ENCODE peak calls at places on chromosomes 3 and 15, in ten cellular contexts. One of them, this sample, is unnamed.

GRCh38 chr3:187713504-187713903 is 11.1 kb upstream of the RTP2 start:
- DNase-seq in stomach: no peak
- DNase-seq in uterus: no peak
- DNase-seq in sigmoid colon: no peak
- DNase-seq in suprapubic skin: no peak
- DNase-seq in adrenal gland: no peak
- DNase-seq in right lobe of liver: no peak
- DNase-seq in thyroid gland: no peak
- DNase-seq in IMR-90: peak; percentile 54
- DNase-seq in upper lobe of left lung: no peak
- DNase-seq in this sample: no peak

GRCh38 chr15:80473574-80474223 is 69.5 kb downstream of the ARNT2 start:
- DNase-seq in thyroid gland: no peak
- DNase-seq in sigmoid colon: no peak
- DNase-seq in upper lobe of left lung: no peak
- DNase-seq in uterus: no peak
- DNase-seq in stomach: no peak
- DNase-seq in adrenal gland: no peak
- DNase-seq in right lobe of liver: no peak
- DNase-seq in suprapubic skin: no peak
- DNase-seq in IMR-90: no peak
- DNase-seq in this sample: no peak

GRCh38 chr3:12541625-12542024 is 3.7 kb downstream of the MKRN2OS start:
- DNase-seq in sigmoid colon: no peak
- DNase-seq in right lobe of liver: peak; percentile 32
- DNase-seq in suprapubic skin: no peak
- DNase-seq in upper lobe of left lung: no peak
- DNase-seq in stomach: no peak
- DNase-seq in uterus: no peak
- DNase-seq in thyroid gland: peak; percentile 39
- DNase-seq in adrenal gland: no peak
- DNase-seq in IMR-90: no peak
- DNase-seq in this sample: no peak

GRCh38 chr3:150363420-150363819 is 44.7 kb upstream of the TSC22D2 start:
- DNase-seq in sigmoid colon: no peak
- DNase-seq in adrenal gland: no peak
- DNase-seq in uterus: no peak
- DNase-seq in upper lobe of left lung: no peak
- DNase-seq in IMR-90: no peak
- DNase-seq in thyroid gland: no peak
- DNase-seq in suprapubic skin: no peak
- DNase-seq in stomach: no peak
- DNase-seq in right lobe of liver: no peak
- DNase-seq in this sample: no peak

GRCh38 chr3:33717616-33717865 is 513 bp downstream of the CLASP2 start:
- DNase-seq in uterus: peak; percentile 54
- DNase-seq in thyroid gland: no peak
- DNase-seq in sigmoid colon: peak; percentile 84
- DNase-seq in right lobe of liver: peak; percentile 83
- DNase-seq in suprapubic skin: no peak
- DNase-seq in upper lobe of left lung: peak; percentile 78
- DNase-seq in stomach: peak; percentile 75
- DNase-seq in adrenal gland: no peak
- DNase-seq in IMR-90: peak; percentile 48
- DNase-seq in this sample: peak; percentile 79

GRCh38 chr3:115836944-115837343 is 213.6 kb downstream of the GAP43 start:
- DNase-seq in upper lobe of left lung: no peak
- DNase-seq in IMR-90: peak; percentile 34
- DNase-seq in sigmoid colon: no peak
- DNase-seq in uterus: no peak
- DNase-seq in suprapubic skin: no peak
- DNase-seq in thyroid gland: no peak
- DNase-seq in adrenal gland: no peak
- DNase-seq in right lobe of liver: no peak
- DNase-seq in stomach: no peak
- DNase-seq in this sample: no peak

GRCh38 chr15:59965741-59966140 is 38.4 kb upstream of the FOXB1 start:
- DNase-seq in stomach: no peak
- DNase-seq in sigmoid colon: no peak
- DNase-seq in suprapubic skin: no peak
- DNase-seq in upper lobe of left lung: no peak
- DNase-seq in right lobe of liver: no peak
- DNase-seq in thyroid gland: no peak
- DNase-seq in IMR-90: no peak
- DNase-seq in uterus: no peak
- DNase-seq in adrenal gland: no peak
- DNase-seq in this sample: no peak

GRCh38 chr3:126982125-126982521 is 792 bp upstream of the PLXNA1 start:
- DNase-seq in suprapubic skin: no peak
- DNase-seq in upper lobe of left lung: no peak
- DNase-seq in right lobe of liver: peak; percentile 52
- DNase-seq in adrenal gland: peak; percentile 41
- DNase-seq in stomach: no peak
- DNase-seq in IMR-90: peak; percentile 27
- DNase-seq in uterus: no peak
- DNase-seq in sigmoid colon: no peak
- DNase-seq in thyroid gland: no peak
- DNase-seq in this sample: no peak

GRCh38 chr3:25153561-25153960 is 274.5 kb upstream of the RARB start:
- DNase-seq in thyroid gland: no peak
- DNase-seq in adrenal gland: no peak
- DNase-seq in sigmoid colon: no peak
- DNase-seq in upper lobe of left lung: no peak
- DNase-seq in stomach: no peak
- DNase-seq in IMR-90: no peak
- DNase-seq in suprapubic skin: no peak
- DNase-seq in right lobe of liver: no peak
- DNase-seq in uterus: no peak
- DNase-seq in this sample: no peak

GRCh38 chr3:111314146-111314873 is 227.7 kb upstream of the CD96 start:
- DNase-seq in upper lobe of left lung: peak; percentile 43
- DNase-seq in suprapubic skin: no peak
- DNase-seq in adrenal gland: no peak
- DNase-seq in uterus: no peak
- DNase-seq in IMR-90: no peak
- DNase-seq in thyroid gland: peak; percentile 26
- DNase-seq in sigmoid colon: no peak
- DNase-seq in right lobe of liver: peak; percentile 29
- DNase-seq in stomach: peak; percentile 48
- DNase-seq in this sample: no peak

GRCh38 chr15:63109498-63110290 is 12.0 kb upstream of the LACTB start:
- DNase-seq in sigmoid colon: no peak
- DNase-seq in thyroid gland: no peak
- DNase-seq in adrenal gland: no peak
- DNase-seq in suprapubic skin: no peak
- DNase-seq in IMR-90: peak; percentile 73
- DNase-seq in upper lobe of left lung: no peak
- DNase-seq in uterus: no peak
- DNase-seq in stomach: no peak
- DNase-seq in right lobe of liver: no peak
- DNase-seq in this sample: no peak

GRCh38 chr3:174440741-174441587 is 418.2 kb upstream of the NAALADL2 start:
- DNase-seq in thyroid gland: peak; percentile 91
- DNase-seq in IMR-90: peak; percentile 92
- DNase-seq in suprapubic skin: peak; percentile 90
- DNase-seq in adrenal gland: peak; percentile 85
- DNase-seq in right lobe of liver: peak; percentile 82
- DNase-seq in stomach: peak; percentile 84
- DNase-seq in upper lobe of left lung: peak; percentile 82
- DNase-seq in uterus: peak; percentile 87
- DNase-seq in sigmoid colon: peak; percentile 94
- DNase-seq in this sample: peak; percentile 86

GRCh38 chr3:71389911-71390573 is 193.5 kb downstream of the FOXP1 start:
- DNase-seq in upper lobe of left lung: peak; percentile 77
- DNase-seq in uterus: peak; percentile 32
- DNase-seq in adrenal gland: no peak
- DNase-seq in suprapubic skin: no peak
- DNase-seq in thyroid gland: peak; percentile 60
- DNase-seq in sigmoid colon: peak; percentile 76
- DNase-seq in right lobe of liver: peak; percentile 53
- DNase-seq in IMR-90: peak; percentile 65
- DNase-seq in stomach: peak; percentile 74
- DNase-seq in this sample: peak; percentile 62

GRCh38 chr15:84937144-84937543 is 44.5 kb upstream of the PDE8A start:
- DNase-seq in stomach: no peak
- DNase-seq in uterus: no peak
- DNase-seq in thyroid gland: no peak
- DNase-seq in right lobe of liver: no peak
- DNase-seq in suprapubic skin: no peak
- DNase-seq in sigmoid colon: peak; percentile 9
- DNase-seq in IMR-90: peak; percentile 16
- DNase-seq in adrenal gland: no peak
- DNase-seq in upper lobe of left lung: no peak
- DNase-seq in this sample: no peak

GRCh38 chr3:159763466-159764210 is 225.0 kb upstream of the IL12A start:
- DNase-seq in adrenal gland: peak; percentile 43
- DNase-seq in stomach: peak; percentile 62
- DNase-seq in IMR-90: peak; percentile 84
- DNase-seq in upper lobe of left lung: peak; percentile 74
- DNase-seq in thyroid gland: peak; percentile 59
- DNase-seq in uterus: peak; percentile 85
- DNase-seq in suprapubic skin: peak; percentile 82
- DNase-seq in sigmoid colon: peak; percentile 90
- DNase-seq in right lobe of liver: peak; percentile 85
- DNase-seq in this sample: peak; percentile 88

GRCh38 chr15:40046721-40047412 is 7.9 kb upstream of the SRP14 start:
- DNase-seq in uterus: no peak
- DNase-seq in adrenal gland: peak; percentile 24
- DNase-seq in upper lobe of left lung: no peak
- DNase-seq in sigmoid colon: peak; percentile 40
- DNase-seq in thyroid gland: no peak
- DNase-seq in stomach: no peak
- DNase-seq in right lobe of liver: no peak
- DNase-seq in suprapubic skin: no peak
- DNase-seq in IMR-90: peak; percentile 84
- DNase-seq in this sample: peak; percentile 7

GRCh38 chr15:99014803-99015676 is 7.4 kb upstream of the PGPEP1L start:
- DNase-seq in uterus: peak; percentile 64
- DNase-seq in upper lobe of left lung: peak; percentile 81
- DNase-seq in sigmoid colon: peak; percentile 80
- DNase-seq in right lobe of liver: peak; percentile 64
- DNase-seq in thyroid gland: peak; percentile 84
- DNase-seq in IMR-90: peak; percentile 72
- DNase-seq in stomach: peak; percentile 80
- DNase-seq in suprapubic skin: no peak
- DNase-seq in adrenal gland: peak; percentile 76
- DNase-seq in this sample: peak; percentile 41

GRCh38 chr15:78929536-78930264 is 15.1 kb downstream of the CTSH start:
- DNase-seq in uterus: no peak
- DNase-seq in sigmoid colon: no peak
- DNase-seq in thyroid gland: no peak
- DNase-seq in upper lobe of left lung: no peak
- DNase-seq in suprapubic skin: no peak
- DNase-seq in IMR-90: no peak
- DNase-seq in right lobe of liver: no peak
- DNase-seq in stomach: no peak
- DNase-seq in adrenal gland: peak; percentile 30
- DNase-seq in this sample: no peak

GRCh38 chr15:38130739-38131498 is 121.7 kb upstream of the SPRED1 start:
- DNase-seq in adrenal gland: peak; percentile 80
- DNase-seq in uterus: peak; percentile 95
- DNase-seq in thyroid gland: peak; percentile 38
- DNase-seq in sigmoid colon: peak; percentile 95
- DNase-seq in stomach: peak; percentile 49
- DNase-seq in upper lobe of left lung: peak; percentile 72
- DNase-seq in suprapubic skin: peak; percentile 93
- DNase-seq in right lobe of liver: peak; percentile 39
- DNase-seq in IMR-90: peak; percentile 98
- DNase-seq in this sample: peak; percentile 76

GRCh38 chr3:108090701-108091497 is at the start of gene CD47:
- DNase-seq in upper lobe of left lung: peak; percentile 97
- DNase-seq in suprapubic skin: peak; percentile 97
- DNase-seq in right lobe of liver: peak; percentile 98
- DNase-seq in uterus: peak; percentile 89
- DNase-seq in stomach: peak; percentile 97
- DNase-seq in thyroid gland: peak; percentile 93
- DNase-seq in adrenal gland: peak; percentile 92
- DNase-seq in IMR-90: peak; percentile 87
- DNase-seq in sigmoid colon: peak; percentile 97
- DNase-seq in this sample: peak; percentile 96
- TF ChIP-seq POLR2A in upper lobe of left lung: no peak
- TF ChIP-seq POLR2A in suprapubic skin: peak; percentile 60
- TF ChIP-seq POLR2A in right lobe of liver: peak; percentile 83
- TF ChIP-seq POLR2A in uterus: peak; percentile 78
- TF ChIP-seq POLR2A in stomach: no peak
- TF ChIP-seq POLR2A in thyroid gland: peak; percentile 85
- TF ChIP-seq POLR2A in adrenal gland: peak; percentile 89
- TF ChIP-seq POLR2A in IMR-90: peak; percentile 84
- TF ChIP-seq POLR2A in sigmoid colon: no peak
- TF ChIP-seq POLR2A in this sample: peak; percentile 19

GRCh38 chr3:17742837-17743659 is 617 bp upstream of the TBC1D5 start:
- DNase-seq in sigmoid colon: no peak
- DNase-seq in adrenal gland: no peak
- DNase-seq in upper lobe of left lung: no peak
- DNase-seq in suprapubic skin: peak; percentile 97
- DNase-seq in thyroid gland: no peak
- DNase-seq in IMR-90: peak; percentile 98
- DNase-seq in stomach: peak; percentile 97
- DNase-seq in uterus: peak; percentile 95
- DNase-seq in right lobe of liver: no peak
- DNase-seq in this sample: no peak
- TF ChIP-seq POLR2A in sigmoid colon: no peak
- TF ChIP-seq POLR2A in adrenal gland: no peak
- TF ChIP-seq POLR2A in upper lobe of left lung: no peak
- TF ChIP-seq POLR2A in suprapubic skin: no peak
- TF ChIP-seq POLR2A in thyroid gland: no peak
- TF ChIP-seq POLR2A in IMR-90: no peak
- TF ChIP-seq POLR2A in stomach: no peak
- TF ChIP-seq POLR2A in uterus: no peak
- TF ChIP-seq POLR2A in right lobe of liver: no peak
- TF ChIP-seq POLR2A in this sample: no peak

GRCh38 chr3:16316847-16317560 is 52.0 kb downstream of the OXNAD1 start:
- DNase-seq in right lobe of liver: no peak
- DNase-seq in IMR-90: no peak
- DNase-seq in adrenal gland: no peak
- DNase-seq in upper lobe of left lung: no peak
- DNase-seq in stomach: no peak
- DNase-seq in thyroid gland: no peak
- DNase-seq in sigmoid colon: no peak
- DNase-seq in suprapubic skin: no peak
- DNase-seq in uterus: no peak
- DNase-seq in this sample: no peak
- TF ChIP-seq POLR2A in right lobe of liver: no peak
- TF ChIP-seq POLR2A in IMR-90: no peak
- TF ChIP-seq POLR2A in adrenal gland: no peak
- TF ChIP-seq POLR2A in upper lobe of left lung: no peak
- TF ChIP-seq POLR2A in stomach: no peak
- TF ChIP-seq POLR2A in thyroid gland: no peak
- TF ChIP-seq POLR2A in sigmoid colon: no peak
- TF ChIP-seq POLR2A in suprapubic skin: no peak
- TF ChIP-seq POLR2A in uterus: no peak
- TF ChIP-seq POLR2A in this sample: no peak

DNA sequence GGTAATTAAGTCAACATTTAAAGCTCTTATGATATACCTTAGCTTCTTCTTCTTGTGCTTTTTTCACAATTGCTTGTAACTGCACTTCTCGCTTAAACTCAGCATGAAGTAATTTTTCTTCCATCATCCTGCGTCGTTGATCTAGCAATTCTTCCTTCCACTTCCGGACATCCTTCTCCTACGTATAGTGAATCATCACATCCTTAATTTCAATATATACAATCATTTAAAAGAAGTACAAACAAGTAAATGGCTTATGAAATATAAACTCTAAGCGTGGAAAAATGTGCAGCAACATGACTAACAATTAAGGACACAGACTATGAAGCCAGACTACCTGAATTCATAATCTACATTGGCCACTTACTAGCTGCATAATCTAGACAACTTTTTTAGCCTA is 151.4 kb downstream of the SCAPER start:
- DNase-seq in uterus: no peak
- DNase-seq in adrenal gland: no peak
- DNase-seq in right lobe of liver: no peak
- DNase-seq in suprapubic skin: no peak
- DNase-seq in stomach: no peak
- DNase-seq in thyroid gland: no peak
- DNase-seq in sigmoid colon: no peak
- DNase-seq in IMR-90: peak; percentile 44
- DNase-seq in upper lobe of left lung: no peak
- DNase-seq in this sample: no peak
- TF ChIP-seq POLR2A in uterus: no peak
- TF ChIP-seq POLR2A in adrenal gland: no peak
- TF ChIP-seq POLR2A in right lobe of liver: no peak
- TF ChIP-seq POLR2A in suprapubic skin: no peak
- TF ChIP-seq POLR2A in stomach: no peak
- TF ChIP-seq POLR2A in thyroid gland: no peak
- TF ChIP-seq POLR2A in sigmoid colon: no peak
- TF ChIP-seq POLR2A in IMR-90: no peak
- TF ChIP-seq POLR2A in upper lobe of left lung: no peak
- TF ChIP-seq POLR2A in this sample: no peak